ENCODE peak calls at places on chromosomes 2 and 18, in six cellular contexts. E is right cardiac atrium, C is Right ventricle myocardium superior, R is T-cell, Z is bronchial epithelial cell, L is DMS 273 treated with DMSO at 0.1 percent for 48 hours. U is an unnamed sample.

GRCh38 chr2:70368545-70368944 is 66.7 kb upstream of the FAM136A start:
- DNase-seq in E (no peak), R (no peak), L (no peak), Z (no peak), C (no peak), U (no peak)

GRCh38 chr2:134277223-134277622 is 23.4 kb downstream of the MGAT5 start:
- DNase-seq in Z (no peak), C (no peak), L (no peak), R (no peak), E (no peak), U (no peak)

GRCh38 chr2:85582467-85582866 is 1.8 kb upstream of the VAMP5 start:
- DNase-seq in C (no peak), E (no peak), Z (no peak), R (no peak), L (no peak), U (no peak)

GRCh38 chr2:139721454-139721995 is 941.3 kb upstream of the NXPH2 start:
- DNase-seq in R (no peak), Z (no peak), C (no peak), L (no peak), E (no peak), U (no peak)

GRCh38 chr2:121075006-121075545 is 209.9 kb downstream of the TFCP2L1 start:
- DNase-seq in E (no peak), Z (peak; percentile 89), C (no peak), L (peak; percentile 96), R (no peak), U (no peak)

GRCh38 chr2:166091439-166091838 is 36.4 kb downstream of the SCN1A start:
- DNase-seq in R (no peak), E (no peak), L (no peak), C (no peak), Z (no peak), U (no peak)

GRCh38 chr18:35861367-35862114 is 110.9 kb upstream of the RMP24 start:
- DNase-seq in L (no peak), R (no peak), E (no peak), Z (peak; percentile 42), C (peak; percentile 49), U (peak; percentile 30)

GRCh38 chr2:26561376-26561775 is 79.8 kb downstream of the CIB4 start:
- DNase-seq in R (no peak), L (no peak), Z (no peak), C (no peak), E (no peak), U (no peak)

GRCh38 chr2:102294802-102295489 is 16.4 kb upstream of the IL1RL1 start:
- DNase-seq in E (no peak), R (no peak), C (no peak), Z (peak; percentile 91), L (no peak), U (no peak)

GRCh38 chr2:27932396-27932795 is 41.9 kb downstream of the BABAM2 start:
- DNase-seq in L (no peak), R (no peak), E (no peak), Z (peak; percentile 97), C (no peak), U (no peak)

GRCh38 chr2:164757934-164758695 is 83.5 kb downstream of the COBLL1 start:
- DNase-seq in E (no peak), R (no peak), L (no peak), C (no peak), Z (peak; percentile 58), U (no peak)

GRCh38 chr2:28134857-28135256 is 244.3 kb downstream of the BABAM2 start:
- DNase-seq in E (no peak), L (no peak), C (no peak), R (no peak), Z (no peak), U (no peak)

GRCh38 chr2:234308073-234308813 is 188.6 kb downstream of the ARL4C start:
- DNase-seq in L (no peak), R (no peak), Z (no peak), E (no peak), C (no peak), U (no peak)

GRCh38 chr18:25464211-25464610 is 112.2 kb upstream of the ZNF521 start:
- DNase-seq in L (no peak), Z (no peak), E (no peak), C (no peak), R (no peak), U (no peak)

GRCh38 chr2:62446491-62446890 is 59.5 kb downstream of the TMEM17 start:
- DNase-seq in C (no peak), Z (no peak), L (no peak), R (no peak), E (no peak), U (no peak)

GRCh38 chr2:134774786-134775641 is 56.2 kb upstream of the TMEM163 start:
- DNase-seq in R (no peak), L (no peak), Z (peak; percentile 89), C (no peak), E (no peak), U (no peak)

GRCh38 chr2:216341151-216341550 is 31.1 kb downstream of the MARCHF4 start:
- DNase-seq in R (no peak), L (peak; percentile 50), E (no peak), Z (no peak), C (no peak), U (peak; percentile 31)

GRCh38 chr2:207073791-207074678 is 91.7 kb downstream of the KLF7 start:
- DNase-seq in Z (peak; percentile 40), C (peak; percentile 48), R (no peak), E (no peak), L (no peak), U (no peak)

GRCh38 chr2:67670704-67671300 is 273.7 kb downstream of the ETAA1 start:
- DNase-seq in Z (no peak), C (no peak), R (no peak), E (no peak), L (no peak), U (no peak)

GRCh38 chr2:129011466-129012061 is 692.9 kb upstream of the HS6ST1 start:
- DNase-seq in E (no peak), Z (no peak), C (no peak), R (no peak), L (no peak), U (no peak)

GRCh38 chr2:181234429-181235410 is 222.5 kb upstream of the ITGA4 start:
- DNase-seq in Z (no peak), C (no peak), L (peak; percentile 63), R (no peak), E (no peak), U (no peak)

GRCh38 chr2:144460981-144461766 is 58.7 kb downstream of the ZEB2 start:
- DNase-seq in L (no peak), R (no peak), Z (no peak), E (peak; percentile 51), C (peak; percentile 63), U (peak; percentile 51)

GRCh38 chr2:31729442-31730092 is 148.8 kb upstream of the SRD5A2 start:
- DNase-seq in L (no peak), E (no peak), R (no peak), C (no peak), Z (peak; percentile 70), U (no peak)

GRCh38 chr2:173961346-173961705 is 3.8 kb downstream of the SP3 start:
- DNase-seq in Z (no peak), E (no peak), L (no peak), R (no peak), C (no peak), U (no peak)

GRCh38 chr2:17816396-17817245 is at the start of gene MSGN1:
- DNase-seq in C (no peak), R (no peak), Z (no peak), E (no peak), L (no peak), U (no peak)

GRCh38 chr2:9179572-9180201 is 26.9 kb upstream of the ASAP2 start:
- DNase-seq in C (no peak), E (peak; percentile 71), L (no peak), R (no peak), Z (peak; percentile 97), U (peak; percentile 45)

GRCh38 chr2:144659731-144660275 is 139.9 kb upstream of the ZEB2 start:
- DNase-seq in Z (peak; percentile 99), L (no peak), E (no peak), R (peak; percentile 17), C (no peak), U (no peak)

GRCh38 chr2:149365826-149366583 is 35.6 kb downstream of the LYPD6 start:
- DNase-seq in L (no peak), R (no peak), C (no peak), E (no peak), Z (peak; percentile 90), U (no peak)

GRCh38 chr2:25342372-25343186 is 854 bp upstream of the DNMT3A start:
- DNase-seq in E (peak; percentile 94), R (peak; percentile 76), L (no peak), Z (peak; percentile 41), C (peak; percentile 88), U (peak; percentile 81)

GRCh38 chr2:128373346-128374000 is 54.8 kb upstream of the HS6ST1 start:
- DNase-seq in R (no peak), E (no peak), C (no peak), Z (peak; percentile 76), L (no peak), U (no peak)

GRCh38 chr2:71800106-71800809 is 346.9 kb downstream of the DYSF start:
- DNase-seq in L (peak; percentile 44), Z (no peak), E (no peak), C (no peak), R (no peak), U (no peak)

GRCh38 chr2:99600929-99601680 is 111.3 kb upstream of the REV1 start:
- DNase-seq in L (no peak), R (no peak), E (peak; percentile 58), Z (no peak), C (no peak), U (no peak)

GRCh38 chr2:147460140-147460539 is 384.7 kb upstream of the ACVR2A start:
- DNase-seq in L (no peak), R (no peak), E (no peak), C (no peak), Z (peak; percentile 88), U (no peak)

GRCh38 chr2:115369380-115369779 is 926.9 kb downstream of the DPP10 start:
- DNase-seq in E (no peak), R (no peak), Z (no peak), C (no peak), L (no peak), U (no peak)

GRCh38 chr2:16281451-16282330 is 341.3 kb downstream of the MYCN start:
- DNase-seq in Z (peak; percentile 52), C (no peak), R (no peak), E (no peak), L (peak; percentile 24), U (no peak)

GRCh38 chr2:54207666-54208195 is 48.3 kb downstream of the TSPYL6 start:
- DNase-seq in C (no peak), L (no peak), Z (peak; percentile 32), R (no peak), E (no peak), U (no peak)

U was measured in left ventricle myocardium inferior.